ENCODE peak calls at places on chromosomes 11 and 22, in five cellular contexts. One of them, this sample, is unnamed.

GRCh38 chr22:44129614-44129976 is 51.1 kb upstream of the PARVG start:
- DNase-seq in nephron progenitor cell: no peak
- DNase-seq in neural progenitor cell: no peak
- DNase-seq in lower lobe of right lung: no peak
- DNase-seq in BJ: no peak
- DNase-seq in this sample: no peak

GRCh38 chr11:100719362-100719761 is 32.3 kb downstream of the ARHGAP42 start:
- DNase-seq in nephron progenitor cell: no peak
- DNase-seq in neural progenitor cell: peak
- DNase-seq in lower lobe of right lung: no peak
- DNase-seq in BJ: no peak
- DNase-seq in this sample: no peak

GRCh38 chr22:31084811-31085492 is 3.8 kb downstream of the SMTN start:
- DNase-seq in BJ: no peak
- DNase-seq in neural progenitor cell: peak
- DNase-seq in nephron progenitor cell: peak
- DNase-seq in lower lobe of right lung: peak
- DNase-seq in this sample: peak

GRCh38 chr22:29581799-29582198 is 886 bp upstream of the NIPSNAP1 start:
- DNase-seq in BJ: no peak
- DNase-seq in lower lobe of right lung: peak
- DNase-seq in nephron progenitor cell: no peak
- DNase-seq in neural progenitor cell: no peak
- DNase-seq in this sample: no peak

GRCh38 chr22:23512348-23512705 is 67.8 kb downstream of the IGLL1 start:
- DNase-seq in neural progenitor cell: no peak
- DNase-seq in lower lobe of right lung: no peak
- DNase-seq in BJ: no peak
- DNase-seq in nephron progenitor cell: no peak
- DNase-seq in this sample: no peak

GRCh38 chr11:134124660-134125451 is 56.0 kb downstream of the JAM3 start:
- DNase-seq in BJ: no peak
- DNase-seq in nephron progenitor cell: peak
- DNase-seq in lower lobe of right lung: peak
- DNase-seq in neural progenitor cell: peak
- DNase-seq in this sample: no peak

GRCh38 chr22:21927174-21927823 is 25.3 kb downstream of the PPM1F start:
- DNase-seq in neural progenitor cell: no peak
- DNase-seq in lower lobe of right lung: no peak
- DNase-seq in nephron progenitor cell: peak
- DNase-seq in BJ: no peak
- DNase-seq in this sample: no peak

GRCh38 chr22:48722661-48723060 is 1105.0 kb downstream of the BRD1 start:
- DNase-seq in neural progenitor cell: no peak
- DNase-seq in BJ: no peak
- DNase-seq in lower lobe of right lung: no peak
- DNase-seq in nephron progenitor cell: no peak
- DNase-seq in this sample: no peak

GRCh38 chr22:24392218-24392931 is 35.0 kb upstream of the ADORA2A start:
- DNase-seq in neural progenitor cell: no peak
- DNase-seq in BJ: peak
- DNase-seq in lower lobe of right lung: no peak
- DNase-seq in nephron progenitor cell: no peak
- DNase-seq in this sample: no peak

GRCh38 chr11:73234403-73235181 is 16.5 kb downstream of the P2RY2 start:
- DNase-seq in neural progenitor cell: no peak
- DNase-seq in lower lobe of right lung: no peak
- DNase-seq in nephron progenitor cell: no peak
- DNase-seq in BJ: no peak
- DNase-seq in this sample: no peak

GRCh38 chr11:96390403-96390830 is 604 bp downstream of the JRKL start:
- DNase-seq in BJ: no peak
- DNase-seq in neural progenitor cell: no peak
- DNase-seq in lower lobe of right lung: no peak
- DNase-seq in nephron progenitor cell: no peak
- DNase-seq in this sample: no peak

GRCh38 chr11:96388891-96389603 is 665 bp downstream of the CCDC82 start:
- DNase-seq in BJ: no peak
- DNase-seq in neural progenitor cell: peak
- DNase-seq in nephron progenitor cell: peak
- DNase-seq in lower lobe of right lung: no peak
- DNase-seq in this sample: no peak

GRCh38 chr11:96391698-96392307 is 2.0 kb downstream of the JRKL start:
- DNase-seq in neural progenitor cell: no peak
- DNase-seq in nephron progenitor cell: no peak
- DNase-seq in lower lobe of right lung: no peak
- DNase-seq in BJ: no peak
- DNase-seq in this sample: no peak

GRCh38 chr11:96393753-96394348 is 4.0 kb downstream of the JRKL start:
- DNase-seq in neural progenitor cell: peak
- DNase-seq in nephron progenitor cell: no peak
- DNase-seq in lower lobe of right lung: no peak
- DNase-seq in BJ: no peak
- DNase-seq in this sample: peak

GRCh38 chr11:96389604-96390402 is at the start of the genes CCDC82 and JRKL:
- DNase-seq in nephron progenitor cell: peak
- DNase-seq in BJ: peak
- DNase-seq in lower lobe of right lung: peak
- DNase-seq in neural progenitor cell: peak
- DNase-seq in this sample: peak
- TF ChIP-seq CTCF in nephron progenitor cell: no peak
- TF ChIP-seq CTCF in BJ: no peak
- TF ChIP-seq CTCF in lower lobe of right lung: no peak
- TF ChIP-seq CTCF in neural progenitor cell: no peak
- TF ChIP-seq CTCF in this sample: no peak

GRCh38 chr11:67371549-67372231 is 1.7 kb downstream of the CLCF1 start:
- DNase-seq in nephron progenitor cell: peak
- DNase-seq in BJ: no peak
- DNase-seq in neural progenitor cell: peak
- DNase-seq in lower lobe of right lung: peak
- DNase-seq in this sample: no peak
- TF ChIP-seq CTCF in nephron progenitor cell: peak
- TF ChIP-seq CTCF in BJ: peak
- TF ChIP-seq CTCF in neural progenitor cell: peak
- TF ChIP-seq CTCF in lower lobe of right lung: peak
- TF ChIP-seq CTCF in this sample: peak

GRCh38 chr11:45806937-45807791 is 2.2 kb downstream of the SLC35C1 start:
- DNase-seq in BJ: no peak
- DNase-seq in nephron progenitor cell: no peak
- DNase-seq in neural progenitor cell: no peak
- DNase-seq in lower lobe of right lung: no peak
- DNase-seq in this sample: no peak
- TF ChIP-seq CTCF in BJ: no peak
- TF ChIP-seq CTCF in nephron progenitor cell: no peak
- TF ChIP-seq CTCF in neural progenitor cell: no peak
- TF ChIP-seq CTCF in lower lobe of right lung: no peak
- TF ChIP-seq CTCF in this sample: no peak

DNA sequence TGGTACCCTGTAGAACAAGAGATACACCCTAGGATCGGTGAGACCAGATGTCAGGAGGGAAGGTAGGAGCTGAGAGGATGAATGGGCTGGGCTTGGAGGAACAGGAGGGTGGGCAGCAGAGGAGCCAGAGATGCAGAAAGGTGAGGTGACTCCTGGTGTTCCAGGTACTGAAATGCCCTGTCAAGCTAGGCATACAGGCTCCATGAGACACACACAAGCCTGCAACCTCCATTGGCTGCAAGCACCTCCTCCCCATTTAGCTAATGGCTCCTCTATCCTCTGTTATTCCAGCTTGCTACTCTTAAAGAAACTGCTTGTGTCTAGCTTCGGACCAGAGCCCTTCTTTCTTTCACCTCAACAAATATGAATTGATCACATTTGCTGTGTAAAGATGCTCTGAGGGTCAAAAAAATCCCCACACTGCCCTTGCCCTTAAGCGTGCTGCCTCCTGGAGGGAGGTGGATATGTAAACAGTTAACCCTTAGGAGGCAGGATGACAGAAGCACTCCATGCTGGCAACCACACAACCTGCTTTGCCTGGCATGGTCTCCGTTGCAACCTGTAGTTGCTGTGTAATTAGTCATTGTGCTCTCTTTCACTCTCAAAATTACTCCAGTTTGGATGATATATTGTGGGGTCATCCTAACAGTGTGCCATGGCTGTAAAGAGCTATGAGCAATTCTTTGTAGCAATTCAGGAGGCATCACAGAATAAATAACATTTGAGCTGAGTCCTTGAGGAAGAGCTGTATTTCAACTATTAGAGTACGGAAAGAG is 156.0 kb downstream of the PKNOX2 start:
- DNase-seq in nephron progenitor cell: no peak
- DNase-seq in BJ: no peak
- DNase-seq in neural progenitor cell: no peak
- DNase-seq in lower lobe of right lung: no peak
- DNase-seq in this sample: no peak
- TF ChIP-seq CTCF in nephron progenitor cell: no peak
- TF ChIP-seq CTCF in BJ: no peak
- TF ChIP-seq CTCF in neural progenitor cell: peak
- TF ChIP-seq CTCF in lower lobe of right lung: no peak
- TF ChIP-seq CTCF in this sample: no peak

GRCh38 chr11:116927163-116927772 is 89.8 kb upstream of the APOA1 start:
- DNase-seq in nephron progenitor cell: no peak
- DNase-seq in neural progenitor cell: no peak
- DNase-seq in lower lobe of right lung: no peak
- DNase-seq in BJ: no peak
- DNase-seq in this sample: no peak
- TF ChIP-seq CTCF in nephron progenitor cell: peak
- TF ChIP-seq CTCF in neural progenitor cell: peak
- TF ChIP-seq CTCF in lower lobe of right lung: peak
- TF ChIP-seq CTCF in BJ: peak
- TF ChIP-seq CTCF in this sample: peak

DNA sequence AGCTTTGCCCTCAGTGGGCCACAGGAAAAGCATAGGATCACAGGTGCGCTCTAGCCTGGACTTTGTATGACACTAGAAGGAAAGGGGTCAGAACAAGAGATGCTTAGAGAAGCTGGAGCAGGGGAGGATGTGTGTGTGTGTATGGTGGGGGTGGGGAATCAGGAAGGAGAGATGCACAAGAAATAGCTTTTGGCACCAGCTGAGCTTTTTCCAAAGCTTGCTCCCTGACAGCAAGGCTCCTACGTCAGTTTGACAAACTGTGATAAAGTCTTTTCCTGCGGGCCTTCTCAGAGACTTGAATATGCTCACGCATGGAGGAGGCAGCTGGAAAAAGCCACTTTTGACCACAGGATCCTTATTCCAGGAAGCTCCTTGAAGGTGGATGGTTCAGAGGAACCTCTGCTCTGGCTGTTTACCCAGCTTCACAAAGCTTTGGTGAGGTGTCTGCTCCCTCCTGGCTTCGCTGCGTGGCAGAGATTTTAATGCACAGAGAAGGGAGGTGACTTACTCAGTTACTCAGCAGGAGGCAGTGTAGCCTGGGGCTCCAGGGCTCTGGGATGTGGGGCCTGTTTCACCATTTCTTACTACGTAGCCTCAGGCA is 3.9 kb downstream of the CDC42EP1 start:
- DNase-seq in nephron progenitor cell: no peak
- DNase-seq in lower lobe of right lung: no peak
- DNase-seq in neural progenitor cell: no peak
- DNase-seq in BJ: no peak
- DNase-seq in this sample: no peak
- TF ChIP-seq CTCF in nephron progenitor cell: no peak
- TF ChIP-seq CTCF in lower lobe of right lung: no peak
- TF ChIP-seq CTCF in neural progenitor cell: no peak
- TF ChIP-seq CTCF in BJ: no peak
- TF ChIP-seq CTCF in this sample: no peak

GRCh38 chr22:42930810-42931420 is 73.8 kb upstream of the ARFGAP3 start:
- DNase-seq in lower lobe of right lung: no peak
- DNase-seq in neural progenitor cell: no peak
- DNase-seq in nephron progenitor cell: no peak
- DNase-seq in BJ: no peak
- DNase-seq in this sample: no peak
- TF ChIP-seq CTCF in lower lobe of right lung: no peak
- TF ChIP-seq CTCF in neural progenitor cell: no peak
- TF ChIP-seq CTCF in nephron progenitor cell: no peak
- TF ChIP-seq CTCF in BJ: no peak
- TF ChIP-seq CTCF in this sample: peak

DNA sequence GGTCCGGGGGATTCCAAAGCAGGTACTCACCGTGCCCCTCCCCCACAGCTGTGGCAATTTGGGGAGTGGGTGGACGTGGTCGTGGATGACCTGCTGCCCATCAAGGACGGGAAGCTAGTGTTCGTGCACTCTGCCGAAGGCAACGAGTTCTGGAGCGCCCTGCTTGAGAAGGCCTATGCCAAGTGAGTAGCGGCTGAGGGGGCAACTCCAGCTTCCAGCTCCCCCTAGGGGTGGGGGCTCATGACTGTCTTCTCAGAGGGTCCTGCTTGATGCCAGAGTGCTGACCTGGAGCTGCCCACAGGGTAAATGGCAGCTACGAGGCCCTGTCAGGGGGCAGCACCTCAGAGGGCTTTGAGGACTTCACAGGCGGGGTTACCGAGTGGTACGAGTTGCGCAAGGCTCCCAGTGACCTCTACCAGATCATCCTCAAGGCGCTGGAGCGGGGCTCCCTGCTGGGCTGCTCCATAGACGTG is 4.2 kb downstream of the CAPN1 start:
- DNase-seq in neural progenitor cell: no peak
- DNase-seq in lower lobe of right lung: no peak
- DNase-seq in BJ: no peak
- DNase-seq in nephron progenitor cell: no peak
- DNase-seq in this sample: no peak
- TF ChIP-seq CTCF in neural progenitor cell: no peak
- TF ChIP-seq CTCF in lower lobe of right lung: no peak
- TF ChIP-seq CTCF in BJ: peak
- TF ChIP-seq CTCF in nephron progenitor cell: no peak
- TF ChIP-seq CTCF in this sample: peak

GRCh38 chr11:788009-788640 is 1.8 kb downstream of the CEND1 start:
- DNase-seq in nephron progenitor cell: no peak
- DNase-seq in lower lobe of right lung: no peak
- DNase-seq in BJ: no peak
- DNase-seq in neural progenitor cell: no peak
- DNase-seq in this sample: no peak
- TF ChIP-seq CTCF in nephron progenitor cell: no peak
- TF ChIP-seq CTCF in lower lobe of right lung: no peak
- TF ChIP-seq CTCF in BJ: no peak
- TF ChIP-seq CTCF in neural progenitor cell: no peak
- TF ChIP-seq CTCF in this sample: peak